ENCODE peak calls at places on chromosomes 2 and 18, in eight cellular contexts. Z is RWPE1, Q is HTR-8/SVneo, Y is NCI-H2081 treated with DMSO at 0.1 percent for 48 hours, G is GM18507, M is AG04449, L is EL, F is AG04450. D is an unnamed sample.

GRCh38 chr2:5021148-5021547 is 671.0 kb upstream of the SOX11 start:
- DNase-seq in Z (peak), Q (no peak), Y (no peak), G (no peak), M (no peak), L (no peak), F (no peak), D (no peak)

GRCh38 chr18:52844323-52844722 is 504.3 kb downstream of the DCC start:
- DNase-seq in Z (no peak), Q (no peak), Y (no peak), G (no peak), M (peak), L (no peak), F (no peak), D (no peak)

GRCh38 chr2:55901322-55901721 is 22.3 kb downstream of the EFEMP1 start:
- DNase-seq in Z (peak), Q (no peak), Y (no peak), G (no peak), M (no peak), L (peak), F (no peak), D (no peak)

GRCh38 chr18:35283923-35284794 is 5.9 kb downstream of the ZSCAN30 start:
- DNase-seq in Z (no peak), Q (no peak), Y (no peak), G (no peak), M (no peak), L (no peak), F (no peak), D (no peak)

GRCh38 chr2:58514252-58514651 is 273.1 kb upstream of the FANCL start:
- DNase-seq in Z (no peak), Q (no peak), Y (no peak), G (no peak), M (no peak), L (no peak), F (no peak), D (no peak)

GRCh38 chr2:180021850-180022249 is 14.8 kb upstream of the CWC22 start:
- DNase-seq in Z (no peak), Q (no peak), Y (no peak), G (no peak), M (no peak), L (no peak), F (no peak), D (no peak)

GRCh38 chr2:96537066-96537733 is 648 bp downstream of the ARID5A start:
- DNase-seq in Z (no peak), Q (peak), Y (no peak), G (peak), M (no peak), L (peak), F (no peak), D (peak)

GRCh38 chr2:237978058-237978712 is 11.4 kb downstream of the UBE2F start:
- DNase-seq in Z (no peak), Q (no peak), Y (no peak), G (no peak), M (no peak), L (peak), F (no peak), D (no peak)

GRCh38 chr18:50460062-50460461 is 85.2 kb downstream of the SKA1 start:
- DNase-seq in Z (no peak), Q (no peak), Y (no peak), G (no peak), M (no peak), L (no peak), F (no peak), D (no peak)

GRCh38 chr2:85273732-85274731 is 53.8 kb downstream of the TGOLN2 start:
- DNase-seq in Z (peak), Q (peak), Y (no peak), G (no peak), M (no peak), L (peak), F (peak), D (no peak)

GRCh38 chr2:16088035-16088696 is 147.8 kb downstream of the MYCN start:
- DNase-seq in Z (no peak), Q (no peak), Y (no peak), G (no peak), M (no peak), L (no peak), F (no peak), D (no peak)

D was measured in GM12878.